ENCODE peak calls at places on chromosomes 12 and 14, in six cellular contexts. One of them, this sample, is unnamed.

GRCh38 chr14:25086081-25086480 is 36.1 kb upstream of the STXBP6 start:
- DNase-seq in activated naive CD4-positive, alpha-beta T cell treated with Interleukin-2 at 50 U/mL for 16 hours: no peak
- DNase-seq in GM12878: no peak
- DNase-seq in T-helper 9 cell: no peak
- DNase-seq in RWPE1: no peak
- DNase-seq in AG09309: no peak
- DNase-seq in this sample: no peak

GRCh38 chr14:79914595-79914994 is 296.7 kb downstream of the DIO2 start:
- DNase-seq in GM12878: no peak
- DNase-seq in activated naive CD4-positive, alpha-beta T cell treated with Interleukin-2 at 50 U/mL for 16 hours: no peak
- DNase-seq in RWPE1: no peak
- DNase-seq in T-helper 9 cell: no peak
- DNase-seq in AG09309: no peak
- DNase-seq in this sample: no peak

GRCh38 chr12:124656214-124656516 is 88.8 kb upstream of the NCOR2 start:
- DNase-seq in RWPE1: no peak
- DNase-seq in activated naive CD4-positive, alpha-beta T cell treated with Interleukin-2 at 50 U/mL for 16 hours: no peak
- DNase-seq in GM12878: no peak
- DNase-seq in AG09309: no peak
- DNase-seq in T-helper 9 cell: no peak
- DNase-seq in this sample: no peak

GRCh38 chr12:68861890-68862289 is 53.9 kb downstream of the MDM2 start:
- DNase-seq in T-helper 9 cell: no peak
- DNase-seq in GM12878: no peak
- DNase-seq in RWPE1: no peak
- DNase-seq in AG09309: no peak
- DNase-seq in activated naive CD4-positive, alpha-beta T cell treated with Interleukin-2 at 50 U/mL for 16 hours: no peak
- DNase-seq in this sample: no peak

GRCh38 chr14:70416322-70416716 is 571 bp downstream of the SYNJ2BP start:
- DNase-seq in activated naive CD4-positive, alpha-beta T cell treated with Interleukin-2 at 50 U/mL for 16 hours: no peak
- DNase-seq in GM12878: no peak
- DNase-seq in AG09309: no peak
- DNase-seq in T-helper 9 cell: no peak
- DNase-seq in RWPE1: peak; percentile 15
- DNase-seq in this sample: no peak

GRCh38 chr12:39236994-39237393 is 205.9 kb downstream of the KIF21A start:
- DNase-seq in GM12878: no peak
- DNase-seq in activated naive CD4-positive, alpha-beta T cell treated with Interleukin-2 at 50 U/mL for 16 hours: no peak
- DNase-seq in RWPE1: peak; percentile 45
- DNase-seq in T-helper 9 cell: no peak
- DNase-seq in AG09309: no peak
- DNase-seq in this sample: peak; percentile 28

GRCh38 chr14:91996951-91997371 is 42.9 kb downstream of the TRIP11 start:
- DNase-seq in RWPE1: peak; percentile 52
- DNase-seq in AG09309: peak; percentile 95
- DNase-seq in T-helper 9 cell: no peak
- DNase-seq in activated naive CD4-positive, alpha-beta T cell treated with Interleukin-2 at 50 U/mL for 16 hours: no peak
- DNase-seq in GM12878: no peak
- DNase-seq in this sample: no peak

GRCh38 chr14:36450550-36450949 is 69.5 kb downstream of the NKX2-1 start:
- DNase-seq in T-helper 9 cell: no peak
- DNase-seq in RWPE1: no peak
- DNase-seq in GM12878: no peak
- DNase-seq in AG09309: no peak
- DNase-seq in activated naive CD4-positive, alpha-beta T cell treated with Interleukin-2 at 50 U/mL for 16 hours: no peak
- DNase-seq in this sample: no peak

GRCh38 chr12:6548556-6549378 is 7.1 kb downstream of the IFFO1 start:
- DNase-seq in GM12878: no peak
- DNase-seq in activated naive CD4-positive, alpha-beta T cell treated with Interleukin-2 at 50 U/mL for 16 hours: no peak
- DNase-seq in RWPE1: no peak
- DNase-seq in AG09309: peak; percentile 59
- DNase-seq in T-helper 9 cell: no peak
- DNase-seq in this sample: no peak

GRCh38 chr14:72962829-72963312 is 36.6 kb downstream of the DCAF4 start:
- DNase-seq in T-helper 9 cell: no peak
- DNase-seq in RWPE1: peak; percentile 84
- DNase-seq in activated naive CD4-positive, alpha-beta T cell treated with Interleukin-2 at 50 U/mL for 16 hours: no peak
- DNase-seq in GM12878: no peak
- DNase-seq in AG09309: peak; percentile 52
- DNase-seq in this sample: peak; percentile 82

GRCh38 chr14:94571950-94572349 is 9.3 kb upstream of the SERPINA5 start:
- DNase-seq in T-helper 9 cell: no peak
- DNase-seq in AG09309: no peak
- DNase-seq in activated naive CD4-positive, alpha-beta T cell treated with Interleukin-2 at 50 U/mL for 16 hours: no peak
- DNase-seq in GM12878: no peak
- DNase-seq in RWPE1: peak; percentile 15
- DNase-seq in this sample: no peak